ENCODE peak calls at places on chromosomes 16 and 17, in ten cellular contexts. B, S, E, O, U, R, Z, G, P and A are unnamed samples.

GRCh38 chr16:678858-679807 is 1.1 kb upstream of the STUB1 start:
- DNase-seq in S (peak), G (peak), Z (peak), P (peak), U (no peak), E (peak), R (no peak), B (no peak), O (peak), A (peak)

GRCh38 chr17:6098050-6098449 is 27.9 kb downstream of the WSCD1 start:
- DNase-seq in O (no peak), P (no peak), R (no peak), B (no peak), S (no peak), E (no peak), U (no peak), G (no peak), Z (no peak), A (no peak)

GRCh38 chr17:27224526-27225315 is 69.2 kb upstream of the WSB1 start:
- DNase-seq in Z (no peak), P (peak), S (no peak), B (no peak), G (no peak), U (no peak), R (no peak), O (no peak), E (no peak), A (peak)

GRCh38 chr17:35254107-35254802 is 11.4 kb downstream of the SLFN5 start:
- DNase-seq in Z (peak), P (peak), S (no peak), O (no peak), U (peak), B (peak), G (no peak), E (peak), R (peak), A (peak)

GRCh38 chr16:87635541-87636049 is 33.3 kb downstream of the JPH3 start:
- DNase-seq in O (peak), R (no peak), B (no peak), Z (peak), P (peak), U (no peak), S (peak), E (peak), G (no peak), A (peak)

GRCh38 chr17:17042851-17043667 is 802 bp downstream of the MPRIP start:
- DNase-seq in G (no peak), P (peak), R (no peak), U (peak), E (peak), S (peak), Z (peak), B (no peak), O (peak), A (peak)

GRCh38 chr16:77143364-77143763 is 47.6 kb upstream of the MON1B start:
- DNase-seq in R (no peak), G (no peak), E (no peak), P (no peak), U (no peak), O (no peak), Z (no peak), S (no peak), B (no peak), A (no peak)

GRCh38 chr17:76265624-76266243 is 586 bp downstream of the UBALD2 start:
- DNase-seq in O (peak), U (no peak), P (peak), E (peak), G (peak), Z (peak), S (peak), B (no peak), R (no peak), A (peak)

GRCh38 chr16:50459681-50460080 is 88.5 kb upstream of the NKD1 start:
- DNase-seq in E (no peak), S (no peak), U (no peak), G (no peak), B (no peak), Z (no peak), R (no peak), O (no peak), P (no peak), A (no peak)

GRCh38 chr17:63699638-63700527 is at the start of gene LIMD2:
- DNase-seq in O (peak), P (no peak), Z (peak), G (peak), R (no peak), E (no peak), B (no peak), S (peak), U (no peak), A (no peak)

GRCh38 chr17:76789235-76789788 is 51.4 kb downstream of the MFSD11 start:
- DNase-seq in P (no peak), B (no peak), U (no peak), S (no peak), Z (no peak), O (no peak), E (no peak), R (no peak), G (no peak), A (no peak)

GRCh38 chr16:75064403-75065148 is 52.0 kb downstream of the LDHD start:
- DNase-seq in S (peak), G (no peak), E (peak), O (no peak), R (no peak), Z (no peak), P (no peak), U (no peak), B (no peak), A (peak)

GRCh38 chr16:83355570-83356218 is 452.1 kb upstream of the HSBP1 start:
- DNase-seq in U (no peak), S (no peak), B (no peak), R (no peak), O (peak), G (no peak), E (no peak), P (no peak), Z (no peak), A (no peak)

GRCh38 chr16:12420661-12421209 is 383.0 kb downstream of the CPPED1 start:
- DNase-seq in P (no peak), S (no peak), B (no peak), Z (no peak), G (no peak), O (no peak), E (no peak), R (no peak), U (no peak), A (peak)

GRCh38 chr17:17140590-17140980 is 65.5 kb downstream of the PLD6 start:
- DNase-seq in O (no peak), Z (peak), E (peak), G (no peak), B (no peak), R (no peak), S (no peak), U (no peak), P (peak), A (peak)

GRCh38 chr16:86565644-86566511 is 751 bp upstream of the FOXC2 start:
- DNase-seq in S (no peak), G (no peak), Z (no peak), O (no peak), R (no peak), E (no peak), U (no peak), P (peak), B (no peak), A (no peak)
- H3K4me3 ChIP-seq in S (no peak), G (peak), Z (no peak), O (no peak), R (peak), E (no peak), U (peak), P (peak), B (peak), A (no peak)

GRCh38 chr16:70809392-70810060 is 8.6 kb upstream of the VAC14 start:
- DNase-seq in O (peak), G (no peak), Z (peak), S (no peak), P (no peak), U (no peak), B (no peak), E (no peak), R (no peak), A (no peak)

GRCh38 chr16:70805380-70805779 is 4.4 kb upstream of the VAC14 start:
- DNase-seq in O (no peak), S (no peak), Z (no peak), B (no peak), P (no peak), U (no peak), E (peak), G (no peak), R (no peak), A (peak)

GRCh38 chr16:70805787-70806186 is 4.8 kb upstream of the VAC14 start:
- DNase-seq in U (no peak), P (peak), S (no peak), O (no peak), G (no peak), Z (no peak), B (no peak), R (peak), E (peak), A (peak)

GRCh38 chr16:70804729-70805169 is 3.8 kb upstream of the VAC14 start:
- DNase-seq in B (no peak), O (no peak), U (no peak), G (no peak), Z (no peak), S (no peak), E (no peak), P (no peak), R (no peak), A (no peak)

GRCh38 chr16:70808371-70808770 is 7.4 kb upstream of the VAC14 start:
- DNase-seq in Z (no peak), G (no peak), O (no peak), B (no peak), E (no peak), S (no peak), U (no peak), R (no peak), P (no peak), A (no peak)
- TF ChIP-seq CTCF in Z (no peak), G (no peak), O (no peak), B (no peak), E (no peak), S (peak), U (peak), R (no peak), P (peak), A (peak)

GRCh38 chr17:50572541-50572940 is 12.0 kb downstream of the CACNA1G start:
- DNase-seq in O (no peak), P (no peak), Z (no peak), R (no peak), B (no peak), E (no peak), G (no peak), S (no peak), U (no peak), A (no peak)

GRCh38 chr17:50571681-50572080 is 11.2 kb downstream of the CACNA1G start:
- DNase-seq in E (no peak), P (no peak), Z (no peak), U (no peak), O (no peak), R (no peak), G (no peak), S (no peak), B (no peak), A (no peak)

GRCh38 chr17:50575581-50576210 is 15.2 kb downstream of the CACNA1G start:
- DNase-seq in S (no peak), B (no peak), U (no peak), E (no peak), Z (no peak), O (no peak), P (no peak), G (no peak), R (no peak), A (no peak)

GRCh38 chr17:50576864-50577263 is 16.3 kb downstream of the CACNA1G start:
- DNase-seq in O (no peak), Z (no peak), E (no peak), U (no peak), P (no peak), S (no peak), G (no peak), B (no peak), R (no peak), A (no peak)

DNA sequence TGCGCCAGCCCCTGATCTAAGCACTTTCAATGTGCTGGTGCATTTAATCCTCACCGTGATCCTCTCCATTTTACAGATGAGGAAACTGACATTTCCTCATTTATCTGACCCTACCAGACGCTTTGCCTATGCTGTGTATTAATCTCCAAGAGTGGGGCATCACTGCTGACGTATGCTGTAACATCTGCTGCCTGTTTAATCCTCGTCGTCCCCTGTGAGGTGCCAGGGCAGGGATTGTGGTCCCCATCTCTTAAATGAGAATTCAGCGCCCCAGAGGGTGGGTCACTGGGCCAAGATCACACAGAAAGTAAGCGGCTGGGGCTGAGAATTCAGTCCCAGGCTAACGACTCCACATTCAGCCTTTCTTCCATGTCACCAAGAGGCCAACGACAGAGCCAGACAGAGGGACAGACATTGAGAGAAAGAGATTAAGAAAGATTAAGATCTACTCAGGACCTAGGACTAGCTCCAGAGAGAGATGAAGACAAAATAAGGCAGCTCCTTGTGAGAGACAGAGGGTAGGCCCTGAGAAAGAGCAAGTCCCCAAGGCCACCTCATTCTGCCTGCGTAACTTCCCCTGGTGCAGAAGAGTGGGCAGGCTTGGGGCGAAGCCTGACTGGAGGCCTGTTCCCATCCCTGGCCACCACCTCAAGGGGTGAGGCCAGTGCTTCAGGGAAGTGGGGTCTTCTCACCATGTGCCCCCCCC is 13.5 kb downstream of the CACNA1G start:
- DNase-seq in Z (no peak), P (no peak), U (no peak), O (no peak), B (no peak), R (no peak), G (no peak), S (no peak), E (no peak), A (no peak)
- H3K4me3 ChIP-seq in Z (no peak), P (no peak), U (no peak), O (no peak), B (no peak), R (no peak), G (no peak), S (no peak), E (no peak), A (no peak)

GRCh38 chr17:41787021-41787418 is 509 bp upstream of the JUP start:
- DNase-seq in S (no peak), E (no peak), Z (no peak), G (no peak), O (no peak), U (no peak), P (no peak), B (no peak), R (no peak), A (no peak)

GRCh38 chr17:41785876-41786226 is 660 bp downstream of the JUP start:
- DNase-seq in B (no peak), R (no peak), Z (no peak), P (no peak), O (no peak), S (no peak), U (no peak), G (peak), E (no peak), A (peak)

GRCh38 chr17:41785091-41785875 is 1.2 kb downstream of the JUP start:
- DNase-seq in G (no peak), Z (peak), S (no peak), O (no peak), E (no peak), P (peak), B (no peak), R (no peak), U (no peak), A (peak)

GRCh38 chr17:41784207-41784744 is 2.2 kb downstream of the JUP start:
- DNase-seq in B (no peak), E (peak), S (no peak), O (peak), P (peak), R (no peak), U (no peak), G (peak), Z (no peak), A (peak)

DNA sequence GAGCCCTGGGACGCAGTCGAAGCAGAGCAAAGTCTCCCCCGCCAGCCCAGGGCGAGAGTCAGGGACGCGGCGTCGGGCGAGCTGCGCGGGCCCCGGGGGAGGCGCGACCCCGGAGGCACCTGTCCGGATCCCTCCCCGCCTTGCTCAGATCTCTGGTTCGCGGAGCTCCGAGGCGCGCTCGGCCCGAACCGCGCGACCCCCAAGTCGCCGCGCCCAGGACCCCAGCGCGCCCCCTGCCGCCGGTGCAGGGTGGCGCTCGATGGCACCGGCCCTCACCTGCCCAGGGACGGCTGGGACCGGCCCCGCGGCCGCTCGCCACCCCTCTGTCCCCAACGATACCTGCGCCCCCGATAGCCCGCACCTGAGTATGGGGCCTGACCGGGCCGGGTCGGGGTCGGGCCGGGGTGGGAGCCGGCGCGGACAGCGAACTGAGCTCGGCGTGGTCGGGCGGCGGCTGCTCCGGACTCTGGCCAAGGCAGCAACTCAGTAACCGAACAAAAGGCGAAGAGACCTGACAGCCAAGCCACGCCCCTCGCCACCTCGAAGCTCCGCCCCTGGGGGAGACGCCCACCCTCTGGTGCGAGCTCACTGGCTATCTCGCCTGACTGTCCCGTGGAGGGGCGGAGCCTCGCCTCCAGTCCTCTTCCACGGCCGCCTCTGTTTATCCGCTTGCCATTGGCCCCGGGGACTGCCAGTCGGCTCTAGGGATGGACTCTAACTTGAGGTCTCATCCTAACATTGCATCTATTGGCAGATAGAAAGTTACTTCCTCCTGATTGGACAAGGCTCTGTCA is at the start of gene JUP:
- DNase-seq in S (peak), E (peak), U (peak), R (peak), P (peak), G (peak), Z (peak), O (peak), B (peak), A (peak)
- TF ChIP-seq CTCF in S (no peak), E (peak), U (peak), R (peak), P (peak), G (peak), Z (peak), O (peak), B (no peak), A (no peak)

DNA sequence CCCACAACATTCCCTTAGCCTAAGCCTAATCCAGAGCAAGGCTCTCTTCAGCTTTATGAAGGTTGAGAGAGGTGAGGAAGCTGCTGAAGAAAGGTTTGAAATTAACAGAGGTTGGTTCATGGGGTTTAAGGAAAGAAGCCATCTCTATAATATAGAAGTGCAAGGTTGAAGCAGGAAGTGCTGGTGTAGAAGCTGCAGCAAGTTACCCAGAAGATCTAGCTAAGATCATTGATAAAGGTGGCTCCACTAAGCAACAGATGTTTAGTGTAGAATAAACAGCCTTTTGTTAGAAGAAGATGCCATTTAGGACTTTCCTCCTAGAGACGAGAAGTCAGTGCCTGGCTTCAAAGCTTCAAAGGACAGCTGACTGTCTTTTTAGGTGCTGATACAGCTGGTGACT is 29.2 kb downstream of the GOSR1 start:
- DNase-seq in P (no peak), Z (no peak), S (no peak), E (no peak), R (no peak), O (no peak), G (no peak), U (no peak), B (no peak), A (no peak)
- H3K4me3 ChIP-seq in P (no peak), Z (no peak), S (no peak), E (no peak), R (no peak), O (no peak), G (no peak), U (no peak), B (no peak), A (no peak)

GRCh38 chr17:50176559-50177471 is 11.0 kb downstream of the SGCA start:
- DNase-seq in G (peak), O (no peak), U (no peak), Z (no peak), S (no peak), R (no peak), E (no peak), B (no peak), P (peak), A (no peak)
- TF ChIP-seq CTCF in G (peak), O (no peak), U (peak), Z (no peak), S (no peak), R (no peak), E (peak), B (peak), P (peak), A (no peak)

GRCh38 chr17:50117202-50118040 is 12.5 kb downstream of the SAMD14 start:
- DNase-seq in U (no peak), O (peak), P (peak), R (no peak), Z (peak), S (peak), B (no peak), G (peak), E (peak), A (peak)
- H3K4me3 ChIP-seq in U (no peak), O (no peak), P (no peak), R (no peak), Z (no peak), S (no peak), B (no peak), G (peak), E (no peak), A (no peak)

GRCh38 chr17:42282478-42283080 is 5.7 kb upstream of the STAT5A start:
- DNase-seq in R (no peak), Z (peak), O (no peak), P (no peak), E (no peak), G (no peak), U (no peak), B (no peak), S (no peak), A (no peak)
- TF ChIP-seq CTCF in R (no peak), Z (no peak), O (no peak), P (no peak), E (no peak), G (no peak), U (no peak), B (no peak), S (no peak), A (peak)

DNA sequence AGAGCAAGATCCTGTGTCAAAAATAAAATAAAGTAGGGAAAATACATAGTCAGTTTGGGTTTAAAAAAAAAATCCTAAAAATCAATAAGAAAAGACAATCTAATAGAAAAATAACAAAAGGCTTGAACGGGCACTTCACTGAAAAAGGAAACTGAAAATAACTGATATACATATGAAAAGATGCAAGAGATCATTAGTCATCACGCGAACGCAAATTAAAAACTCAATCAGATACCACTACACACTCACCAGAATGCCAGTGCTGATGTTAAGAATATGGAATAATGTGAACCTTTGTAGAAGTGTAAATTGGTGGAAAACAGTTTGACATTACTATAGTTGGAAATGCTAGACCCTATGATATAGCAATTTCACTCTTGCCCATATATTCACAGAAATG is 14.6 kb downstream of the GNGT2 start:
- DNase-seq in S (no peak), E (no peak), B (no peak), G (no peak), U (no peak), O (peak), P (no peak), R (no peak), Z (no peak), A (no peak)
- H3K4me3 ChIP-seq in S (no peak), E (no peak), B (no peak), G (no peak), U (no peak), O (no peak), P (no peak), R (no peak), Z (no peak), A (no peak)